ENCODE peak calls at places on chromosomes 16 and 17, in six cellular contexts. H is heart right ventricle; O is activated gamma-delta T cell treated with anti-CD3 and anti-CD28 coated beads, Interleukin-2, amount 50 U/mL, for 16 hours; T is A172; L is AG04450; X is HuH-7. A is an unnamed sample.
A peak's percentile ranks its signal among the peaks of the same experiment; 100 is the strongest.

GRCh38 chr17:40795019-40795667 is 4.6 kb downstream of the KRT28 start:
- DNase-seq in H (no peak), O (no peak), T (no peak), L (no peak), X (no peak), A (no peak)

GRCh38 chr16:48244863-48245195 is 729 bp downstream of the LONP2 start:
- DNase-seq in H (no peak), O (no peak), T (no peak), L (no peak), X (no peak), A (no peak)

GRCh38 chr17:40938981-40939380 is 1.5 kb upstream of the KRT23 start:
- DNase-seq in H (no peak), O (no peak), T (no peak), L (no peak), X (no peak), A (no peak)

GRCh38 chr16:263182-263774 is 12.5 kb downstream of the RGS11 start:
- DNase-seq in H (no peak), O (no peak), T (no peak), L (no peak), X (no peak), A (no peak)

GRCh38 chr17:63476494-63476856 is 386 bp upstream of the ACE start:
- DNase-seq in H (no peak), O (no peak), T (no peak), L (no peak), X (peak; percentile 72), A (no peak)

GRCh38 chr17:55320594-55321506 is 56.1 kb downstream of the HLF start:
- DNase-seq in H (no peak), O (no peak), T (peak; percentile 7), L (no peak), X (no peak), A (peak; percentile 39)

GRCh38 chr16:52785653-52786052 is 238.7 kb upstream of the TOX3 start:
- DNase-seq in H (no peak), O (no peak), T (no peak), L (no peak), X (no peak), A (peak; percentile 14)

GRCh38 chr16:18800674-18801196 is 614 bp downstream of the ARL6IP1 start:
- DNase-seq in H (no peak), O (no peak), T (peak; percentile 32), L (no peak), X (no peak), A (peak; percentile 46)

GRCh38 chr16:57882797-57883196 is 80.5 kb upstream of the KIFC3 start:
- DNase-seq in H (no peak), O (no peak), T (no peak), L (no peak), X (no peak), A (peak; percentile 38)

GRCh38 chr16:87713469-87714229 is 52.1 kb downstream of the KLHDC4 start:
- DNase-seq in H (no peak), O (peak; percentile 33), T (no peak), L (no peak), X (no peak), A (no peak)

GRCh38 chr16:57284206-57284951 is at the start of gene PLLP:
- DNase-seq in H (no peak), O (no peak), T (peak; percentile 21), L (no peak), X (peak; percentile 84), A (peak; percentile 63)

GRCh38 chr16:58815188-58815888 is 81.2 kb upstream of the GOT2 start:
- DNase-seq in H (no peak), O (no peak), T (no peak), L (no peak), X (no peak), A (no peak)

GRCh38 chr17:50547035-50547735 is at the start of gene SPATA20:
- DNase-seq in H (peak; percentile 89), O (peak; percentile 68), T (peak; percentile 84), L (peak; percentile 63), X (peak; percentile 96), A (peak; percentile 95)

GRCh38 chr17:56172517-56172982 is 19.3 kb downstream of the ANKFN1 start:
- DNase-seq in H (peak; percentile 10), O (no peak), T (no peak), L (no peak), X (no peak), A (peak; percentile 85)

GRCh38 chr17:50064253-50064991 is 8.5 kb downstream of the ITGA3 start:
- DNase-seq in H (no peak), O (no peak), T (peak; percentile 98), L (peak; percentile 85), X (no peak), A (peak; percentile 99)

GRCh38 chr16:49398761-49399160 is 25.2 kb downstream of the C16orf78 start:
- DNase-seq in H (no peak), O (no peak), T (no peak), L (no peak), X (no peak), A (no peak)

A was measured in MG63.